ENCODE peak calls at places on chromosomes 2 and 18, in four cellular contexts. J is cardiac muscle cell, L is fibroblast of lung, A is RWPE1. S is an unnamed sample.

GRCh38 chr2:167960089-167960747 is 287.2 kb downstream of the STK39 start:
- DNase-seq in J (no peak), A (no peak), L (no peak), S (no peak)

GRCh38 chr2:218997730-218998129 is 4.5 kb upstream of the CRYBA2 start:
- DNase-seq in L (no peak), J (no peak), A (no peak), S (no peak)

GRCh38 chr18:24054130-24054529 is 39.6 kb downstream of the TTC39C start:
- DNase-seq in J (peak; percentile 47), L (peak; percentile 69), A (peak; percentile 26), S (no peak)

GRCh38 chr2:215749092-215749957 is 264.0 kb downstream of the MREG start:
- DNase-seq in L (peak; percentile 83), A (no peak), J (peak; percentile 83), S (peak; percentile 60)

GRCh38 chr2:224723606-224724217 is 7.5 kb upstream of the CCDC195 start:
- DNase-seq in A (no peak), J (peak; percentile 21), L (no peak), S (no peak)

GRCh38 chr2:144548088-144548487 is 28.2 kb upstream of the ZEB2 start:
- DNase-seq in A (no peak), L (no peak), J (no peak), S (no peak)

GRCh38 chr2:88720399-88720798 is 28.9 kb downstream of the RPIA start:
- DNase-seq in A (no peak), L (no peak), J (no peak), S (no peak)

GRCh38 chr18:61738488-61738887 is 154.3 kb downstream of the RNF152 start:
- DNase-seq in J (peak; percentile 55), L (peak; percentile 38), A (no peak), S (no peak)

GRCh38 chr2:184520441-184520840 is 77.9 kb upstream of the ZNF804A start:
- DNase-seq in J (no peak), L (no peak), A (no peak), S (no peak)

GRCh38 chr2:207446653-207447052 is 83.1 kb upstream of the CREB1 start:
- DNase-seq in L (no peak), A (no peak), J (no peak), S (no peak)

GRCh38 chr2:232689152-232689910 is 7.8 kb upstream of the GIGYF2 start:
- DNase-seq in L (peak; percentile 46), J (peak; percentile 73), A (no peak), S (no peak)

GRCh38 chr2:137228566-137228965 is 463.2 kb downstream of the THSD7B start:
- DNase-seq in L (no peak), A (peak; percentile 34), J (peak; percentile 7), S (no peak)

GRCh38 chr2:224221455-224221913 is 180.4 kb downstream of the FAM124B start:
- DNase-seq in J (peak; percentile 94), A (peak; percentile 91), L (peak; percentile 86), S (no peak)

GRCh38 chr2:220512419-220512818 is 885.0 kb downstream of the SLC4A3 start:
- DNase-seq in L (peak; percentile 27), A (peak; percentile 51), J (peak; percentile 37), S (no peak)

GRCh38 chr18:37299471-37300304 is 265.9 kb downstream of the CELF4 start:
- DNase-seq in J (peak; percentile 99), A (peak; percentile 77), L (peak; percentile 97), S (peak; percentile 91)

GRCh38 chr2:173959909-173960308 is 5.3 kb downstream of the SP3 start:
- DNase-seq in L (no peak), J (no peak), A (no peak), S (no peak)

GRCh38 chr2:236855866-236856855 is 229.5 kb upstream of the COPS8 start:
- DNase-seq in A (no peak), L (no peak), J (no peak), S (no peak)

GRCh38 chr2:46257476-46257875 is 39.7 kb upstream of the EPAS1 start:
- DNase-seq in L (peak; percentile 79), A (no peak), J (peak; percentile 76), S (no peak)

GRCh38 chr18:56323673-56324072 is 314.7 kb downstream of the TXNL1 start:
- DNase-seq in A (no peak), J (no peak), L (no peak), S (no peak)

GRCh38 chr18:56329536-56329935 is 308.9 kb downstream of the TXNL1 start:
- DNase-seq in A (no peak), L (no peak), J (no peak), S (no peak)

GRCh38 chr18:56326386-56327072 is 311.9 kb downstream of the TXNL1 start:
- DNase-seq in J (no peak), A (no peak), L (no peak), S (no peak)

GRCh38 chr18:56330381-56331115 is 307.8 kb downstream of the TXNL1 start:
- DNase-seq in A (no peak), J (peak; percentile 20), L (no peak), S (no peak)

DNA sequence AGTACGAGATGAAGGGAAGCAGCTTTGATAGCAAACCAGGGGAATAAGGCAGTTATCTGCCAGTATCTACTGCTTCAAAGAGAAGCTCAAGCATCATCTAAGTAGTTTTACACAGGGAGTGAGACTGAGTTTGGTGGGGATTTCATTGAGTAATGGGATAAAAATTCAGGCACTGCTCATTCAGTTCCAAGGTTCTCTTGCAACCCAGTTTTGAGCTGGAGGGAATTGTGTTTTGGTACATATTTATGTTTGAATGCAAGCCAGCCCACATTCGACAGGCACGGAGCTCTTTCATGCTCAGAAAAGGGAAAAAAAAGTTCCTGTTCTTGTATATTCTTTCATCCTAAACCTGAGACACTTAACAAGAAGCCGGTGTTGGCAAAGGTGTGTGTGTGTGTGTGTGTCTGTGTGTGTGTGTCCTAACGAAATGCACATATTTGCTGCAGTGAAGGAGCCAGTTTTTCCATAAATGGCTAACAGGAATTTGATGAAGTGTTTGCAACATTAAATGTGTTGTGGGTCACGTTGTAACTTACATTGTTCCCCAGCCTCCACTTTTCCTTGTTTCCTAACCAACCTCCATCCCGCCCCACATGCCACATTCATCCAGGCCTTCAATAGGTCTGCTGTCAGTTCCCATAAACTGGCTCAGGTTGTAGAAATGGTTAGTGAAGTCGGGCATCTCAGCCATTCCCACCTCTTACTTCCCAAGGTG is 311.1 kb downstream of the TXNL1 start:
- DNase-seq in J (peak; percentile 55), A (no peak), L (peak; percentile 45), S (peak; percentile 22)
- TF ChIP-seq CTCF in J (no peak), A (no peak), L (no peak), S (no peak)

GRCh38 chr2:150643106-150643730 is 155.8 kb upstream of the RND3 start:
- DNase-seq in L (no peak), A (no peak), J (peak; percentile 64), S (no peak)
- H3K27ac ChIP-seq in L (peak overlapping the region; percentile 76), A (no peak overlapping the region), J (no peak overlapping the region), S (no peak overlapping the region)

GRCh38 chr18:21853020-21853419 is 112.4 kb downstream of the MIB1 start:
- DNase-seq in A (no peak), L (peak; percentile 62), J (peak; percentile 65), S (no peak)

GRCh38 chr18:21855432-21855831 is 114.8 kb downstream of the MIB1 start:
- DNase-seq in A (no peak), J (no peak), L (no peak), S (no peak)

GRCh38 chr18:21853972-21854563 is 113.5 kb downstream of the MIB1 start:
- DNase-seq in A (no peak), J (peak; percentile 21), L (peak; percentile 54), S (no peak)

DNA sequence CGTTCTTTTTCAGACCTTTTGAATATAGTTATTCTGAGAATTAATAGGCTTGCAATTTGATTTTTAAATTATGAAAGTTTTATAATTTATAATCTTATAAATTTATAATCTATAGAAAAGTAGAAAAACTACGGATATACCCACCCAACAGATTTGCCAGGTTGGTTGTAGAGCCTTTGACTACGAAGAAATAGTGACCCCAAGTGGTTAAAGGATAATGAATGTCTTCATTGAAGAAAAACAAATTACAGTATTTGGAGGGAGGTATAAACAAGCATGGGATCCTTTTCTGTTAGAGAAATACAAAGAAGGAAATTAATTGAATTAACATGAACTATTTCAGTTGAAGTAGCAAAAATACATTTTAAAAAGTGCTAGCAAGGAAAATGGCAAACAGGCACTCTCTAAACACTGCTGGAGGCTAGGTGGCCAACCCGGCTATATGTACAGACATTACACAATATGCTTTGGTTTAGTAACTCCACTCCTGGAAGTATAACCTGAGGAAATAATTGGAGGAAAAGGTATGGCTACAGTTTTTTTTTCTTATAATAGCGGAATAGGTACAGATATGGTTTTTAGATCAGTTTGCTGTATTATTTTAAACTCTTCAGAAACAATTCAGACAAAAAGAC is 110.9 kb downstream of the MIB1 start:
- DNase-seq in L (peak; percentile 50), A (peak; percentile 8), J (peak; percentile 46), S (no peak)
- TF ChIP-seq CTCF in L (peak; percentile 26), A (peak; percentile 15), J (peak; percentile 43), S (peak; percentile 47)

GRCh38 chr2:203721770-203722169 is 15.3 kb downstream of the CD28 start:
- DNase-seq in L (no peak), A (no peak), J (no peak), S (no peak)
- H3K27ac ChIP-seq in L (no peak overlapping the region), A (no peak overlapping the region), J (no peak overlapping the region), S (no peak overlapping the region)

DNA sequence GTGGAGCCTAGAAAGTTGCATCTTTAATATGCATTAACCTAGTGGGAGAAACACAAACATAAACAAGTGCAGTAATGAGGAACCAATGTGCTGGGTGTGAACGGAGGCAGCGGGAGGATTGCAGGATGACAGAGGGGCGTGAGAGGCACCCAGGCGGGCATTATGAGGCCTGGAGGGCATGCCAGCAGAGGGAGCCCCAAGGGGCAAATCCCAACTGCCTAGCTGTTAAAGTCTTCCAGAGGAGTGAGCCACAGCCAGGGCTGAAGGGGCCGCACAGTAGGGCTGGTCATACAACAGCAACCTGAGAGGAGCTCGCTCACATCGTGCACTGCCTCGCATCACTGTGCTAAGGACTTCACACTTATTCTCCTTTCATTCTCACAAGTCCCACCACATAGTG is 13.3 kb upstream of the PRELID3A start:
- DNase-seq in A (no peak), J (no peak), L (no peak), S (no peak)
- TF ChIP-seq CTCF in A (no peak), J (peak; percentile 55), L (peak; percentile 15), S (no peak)

GRCh38 chr2:74384051-74384450 is 3.9 kb upstream of the DCTN1 start:
- DNase-seq in A (no peak), L (no peak), J (peak; percentile 26), S (no peak)
- H3K27ac ChIP-seq in A (no peak overlapping the region), L (no peak overlapping the region), J (peak overlapping the region; percentile 45), S (peak overlapping the region; percentile 35)

S was measured in uterus.